ENCODE peak calls at places on chromosomes 2 and 18, in ten cellular contexts. W is left ventricle myocardium superior; X is left cardiac atrium; O is activated CD4-positive, CD25-positive, alpha-beta regulatory T cell treated with anti-CD3 and anti-CD28 coated beads, Interleukin-2, amount 50 U/mL, for 72 hours; J is transverse colon; N is NCI-H1092 treated with DMSO at 0.1 percent for 48 hours; E is T follicular helper cell; M is amniotic stem cell; U is adrenal gland; V is fibroblast of mammary gland. H is an unnamed sample.

GRCh38 chr2:72669121-72669520 is 156.7 kb downstream of the EXOC6B start:
- DNase-seq in W (no peak), X (no peak), O (no peak), J (no peak), N (no peak), E (no peak), M (no peak), U (no peak), V (peak; percentile 82), H (peak; percentile 13)

GRCh38 chr2:101277111-101277510 is 24.4 kb downstream of the CNOT11 start:
- DNase-seq in W (no peak), X (no peak), O (no peak), J (no peak), N (no peak), E (no peak), M (no peak), U (no peak), V (peak; percentile 40), H (no peak)

GRCh38 chr2:100903534-100904258 is 83.8 kb downstream of the NPAS2 start:
- DNase-seq in W (no peak), X (no peak), O (no peak), J (no peak), N (no peak), E (no peak), M (no peak), U (no peak), V (no peak), H (peak; percentile 59)

GRCh38 chr2:225667465-225667864 is 268.0 kb downstream of the NYAP2 start:
- DNase-seq in W (no peak), X (no peak), O (no peak), J (no peak), N (no peak), E (no peak), M (no peak), U (no peak), V (no peak), H (no peak)

GRCh38 chr18:25164837-25165791 is 186.9 kb downstream of the ZNF521 start:
- DNase-seq in W (no peak), X (no peak), O (no peak), J (no peak), N (no peak), E (no peak), M (no peak), U (no peak), V (peak; percentile 28), H (peak; percentile 11)

GRCh38 chr18:13260927-13261471 is 42.4 kb downstream of the LDLRAD4 start:
- DNase-seq in W (no peak), X (no peak), O (peak; percentile 25), J (no peak), N (no peak), E (no peak), M (no peak), U (no peak), V (no peak), H (no peak)

GRCh38 chr18:11119962-11120361 is 29.4 kb downstream of the PIEZO2 start:
- DNase-seq in W (no peak), X (no peak), O (no peak), J (no peak), N (no peak), E (no peak), M (peak; percentile 19), U (no peak), V (no peak), H (peak; percentile 1)

GRCh38 chr18:50614838-50615237 is 55.0 kb downstream of the MAPK4 start:
- DNase-seq in W (peak; percentile 33), X (no peak), O (no peak), J (no peak), N (no peak), E (no peak), M (no peak), U (peak; percentile 92), V (peak; percentile 56), H (peak; percentile 9)